ENCODE peak calls at places on chromosome 22, in eight cellular contexts. M is NCI-H510A treated with DMSO at 0.1 percent for 48 hours; Y is CD4-positive, alpha-beta T cell; P is MCF 10A; U is RWPE1; Q is kidney; N is upper lobe of right lung; R is DMS 273 treated with DMSO at 0.1 percent for 48 hours. Z is an unnamed sample.

GRCh38 chr22:49508561-49508960 is 319.1 kb downstream of the BRD1 start:
- DNase-seq in Y (no peak), P (no peak), U (no peak), Q (no peak), M (no peak), N (no peak), R (no peak), Z (no peak)

GRCh38 chr22:46588279-46589140 is 31.7 kb upstream of the GRAMD4 start:
- DNase-seq in N (peak), P (no peak), R (no peak), U (no peak), Q (peak), Y (no peak), M (no peak), Z (no peak)

GRCh38 chr22:47198801-47199251 is 436.4 kb downstream of the TBC1D22A start:
- DNase-seq in Q (peak), M (no peak), N (peak), P (no peak), R (no peak), Y (no peak), U (no peak), Z (no peak)

GRCh38 chr22:41900652-41901312 is 14.1 kb downstream of the SHISA8 start:
- DNase-seq in P (no peak), U (no peak), Y (no peak), M (no peak), R (no peak), Q (peak), N (no peak), Z (no peak)

GRCh38 chr22:39746600-39747262 is 146.8 kb downstream of the ENTHD1 start:
- DNase-seq in Q (no peak), N (no peak), Y (peak), P (no peak), R (no peak), U (no peak), M (no peak), Z (no peak)

GRCh38 chr22:46866591-46866990 is 104.1 kb downstream of the TBC1D22A start:
- DNase-seq in U (peak), R (no peak), N (no peak), Q (no peak), M (no peak), Y (no peak), P (peak), Z (peak)

GRCh38 chr22:46508391-46508999 is 28.9 kb downstream of the CELSR1 start:
- DNase-seq in Q (peak), N (no peak), U (no peak), R (no peak), P (no peak), Y (no peak), M (no peak), Z (no peak)

GRCh38 chr22:22771696-22772377 is 115.8 kb upstream of the IGLL5 start:
- DNase-seq in Y (no peak), N (no peak), Q (peak), U (no peak), P (no peak), M (no peak), R (no peak), Z (no peak)

GRCh38 chr22:47328550-47329243 is 566.2 kb downstream of the TBC1D22A start:
- DNase-seq in M (no peak), U (peak), N (no peak), Q (no peak), R (no peak), P (peak), Y (no peak), Z (peak)

GRCh38 chr22:39656495-39657490 is 86.2 kb downstream of the CACNA1I start:
- DNase-seq in P (no peak), M (no peak), R (no peak), N (no peak), Q (no peak), Y (no peak), U (no peak), Z (no peak)

GRCh38 chr22:23080542-23081290 is 10.4 kb downstream of the GNAZ start:
- DNase-seq in M (no peak), Q (no peak), U (no peak), R (no peak), P (no peak), N (no peak), Y (no peak), Z (no peak)

GRCh38 chr22:33328789-33329296 is 270.7 kb upstream of the SYN3 start:
- DNase-seq in Y (no peak), U (no peak), M (no peak), R (no peak), Q (no peak), P (no peak), N (no peak), Z (peak)

GRCh38 chr22:44399906-44400762 is 87.4 kb upstream of the SHISAL1 start:
- DNase-seq in P (no peak), M (no peak), N (peak), Y (no peak), R (no peak), Q (peak), U (no peak), Z (no peak)

GRCh38 chr22:44497218-44497903 is 672 bp downstream of the RTL6 start:
- DNase-seq in Q (peak), M (no peak), R (no peak), U (peak), N (peak), Y (no peak), P (no peak), Z (peak)

GRCh38 chr22:44913198-44913983 is 96.4 kb downstream of the PHF21B start:
- DNase-seq in P (no peak), N (peak), R (no peak), M (no peak), Y (no peak), Q (peak), U (no peak), Z (no peak)

GRCh38 chr22:39650996-39651782 is 80.6 kb downstream of the CACNA1I start:
- DNase-seq in Q (no peak), R (no peak), P (no peak), N (no peak), M (no peak), Y (no peak), U (no peak), Z (no peak)

GRCh38 chr22:48490513-48491411 is 1336.9 kb downstream of the BRD1 start:
- DNase-seq in Q (no peak), R (no peak), M (no peak), Y (no peak), U (no peak), P (no peak), N (peak), Z (no peak)

GRCh38 chr22:28232231-28232630 is 313.2 kb upstream of the PITPNB start:
- DNase-seq in R (no peak), U (no peak), Y (no peak), N (no peak), M (no peak), P (no peak), Q (no peak), Z (no peak)

GRCh38 chr22:43905681-43906080 is 13.9 kb upstream of the PNPLA5 start:
- DNase-seq in U (no peak), N (no peak), Q (no peak), Y (no peak), R (no peak), M (no peak), P (no peak), Z (no peak)